ENCODE peak calls at places on chromosomes 6 and 20, in eight cellular contexts. S is WTC11, P is progenitor cell of endocrine pancreas, M is GM12892, J is keratinocyte, A is left ventricle myocardium superior, U is neuronal stem cell, E is upper lobe of right lung. Q is an unnamed sample.

GRCh38 chr6:116545661-116546060 is at the start of gene TRAPPC3L:
- DNase-seq in S (no peak), P (no peak), M (no peak), J (no peak), A (no peak), U (no peak), E (no peak), Q (no peak)

GRCh38 chr6:53359843-53360834 is 11.4 kb upstream of the ELOVL5 start:
- DNase-seq in S (no peak), P (no peak), M (no peak), J (no peak), A (no peak), U (no peak), E (no peak), Q (peak)

GRCh38 chr6:136015531-136015930 is 164.0 kb downstream of the PDE7B start:
- DNase-seq in S (no peak), P (no peak), M (no peak), J (no peak), A (no peak), U (no peak), E (no peak), Q (no peak)

GRCh38 chr6:2669067-2669710 is 81.5 kb downstream of the MYLK4 start:
- DNase-seq in S (no peak), P (no peak), M (no peak), J (no peak), A (no peak), U (no peak), E (no peak), Q (no peak)

GRCh38 chr6:142284419-142284818 is 17.4 kb upstream of the ADGRG6 start:
- DNase-seq in S (no peak), P (no peak), M (no peak), J (no peak), A (no peak), U (no peak), E (no peak), Q (no peak)

GRCh38 chr6:42118162-42119001 is 24.0 kb downstream of the C6orf132 start:
- DNase-seq in S (no peak), P (no peak), M (no peak), J (no peak), A (peak), U (no peak), E (peak), Q (peak)

GRCh38 chr6:1958257-1958656 is 287.1 kb downstream of the GMDS start:
- DNase-seq in S (no peak), P (no peak), M (no peak), J (no peak), A (no peak), U (no peak), E (no peak), Q (no peak)

GRCh38 chr6:37310980-37311379 is 42.8 kb upstream of the RNF8 start:
- DNase-seq in S (no peak), P (no peak), M (no peak), J (no peak), A (no peak), U (no peak), E (no peak), Q (no peak)

GRCh38 chr6:16126056-16126455 is 2.8 kb upstream of the MYLIP start:
- DNase-seq in S (no peak), P (no peak), M (no peak), J (no peak), A (no peak), U (no peak), E (no peak), Q (no peak)

GRCh38 chr20:7624886-7625285 is 315.4 kb downstream of the HAO1 start:
- DNase-seq in S (no peak), P (no peak), M (no peak), J (no peak), A (no peak), U (no peak), E (no peak), Q (no peak)

GRCh38 chr20:53162251-53162835 is 190.2 kb downstream of the TSHZ2 start:
- DNase-seq in S (peak), P (no peak), M (no peak), J (no peak), A (peak), U (peak), E (no peak), Q (peak)

GRCh38 chr6:139883776-139884175 is 509.3 kb upstream of the CITED2 start:
- DNase-seq in S (no peak), P (no peak), M (no peak), J (no peak), A (no peak), U (no peak), E (no peak), Q (no peak)

GRCh38 chr6:79712144-79712543 is 81.0 kb downstream of the SH3BGRL2 start:
- DNase-seq in S (no peak), P (no peak), M (no peak), J (no peak), A (no peak), U (no peak), E (no peak), Q (no peak)